ENCODE peak calls at places on chromosomes 5 and 9, in four cellular contexts. T is psoas muscle, P is PC-3, C is GM12878. J is an unnamed sample.

GRCh38 chr9:7094052-7094451 is 336.3 kb downstream of the KDM4C start:
- ATAC-seq in T (peak), P (peak), C (no peak), J (no peak)

GRCh38 chr9:34037626-34038025 is 11.1 kb downstream of the UBAP2 start:
- ATAC-seq in T (no peak), P (no peak), C (no peak), J (no peak)

GRCh38 chr5:150141544-150142188 is 14.0 kb downstream of the PDGFRB start:
- ATAC-seq in T (no peak), P (no peak), C (no peak), J (peak)

GRCh38 chr9:83062011-83062652 is 810 bp downstream of the RASEF start:
- ATAC-seq in T (no peak), P (peak), C (no peak), J (no peak)

GRCh38 chr5:81907012-81907411 is 64.8 kb upstream of the ATG10 start:
- ATAC-seq in T (no peak), P (no peak), C (no peak), J (no peak)

GRCh38 chr5:122195784-122196394 is 66.5 kb downstream of the ZNF474 start:
- ATAC-seq in T (no peak), P (peak), C (peak), J (peak)

GRCh38 chr9:98899399-98900056 is 44.2 kb upstream of the COL15A1 start:
- ATAC-seq in T (no peak), P (peak), C (no peak), J (no peak)

GRCh38 chr5:159508344-159508743 is 178.1 kb upstream of the IL12B start:
- ATAC-seq in T (no peak), P (no peak), C (no peak), J (no peak)

GRCh38 chr5:35878079-35878478 is 21.4 kb downstream of the IL7R start:
- ATAC-seq in T (no peak), P (no peak), C (no peak), J (no peak)

GRCh38 chr9:124320062-124320973 is 62.6 kb downstream of the NEK6 start:
- ATAC-seq in T (peak), P (peak), C (peak), J (peak)

GRCh38 chr9:113454914-113455761 is 8.4 kb upstream of the RGS3 start:
- ATAC-seq in T (peak), P (no peak), C (peak), J (peak)

GRCh38 chr5:62341783-62342475 is 35.9 kb downstream of the KIF2A start:
- ATAC-seq in T (no peak), P (no peak), C (peak), J (no peak)

GRCh38 chr9:85332487-85332886 is 409.3 kb downstream of the AGTPBP1 start:
- ATAC-seq in T (no peak), P (no peak), C (peak), J (no peak)

GRCh38 chr5:149658299-149658698 is 71.8 kb upstream of the PPARGC1B start:
- ATAC-seq in T (no peak), P (no peak), C (no peak), J (no peak)

GRCh38 chr9:133996531-133997520 is 4.7 kb upstream of the VAV2 start:
- ATAC-seq in T (no peak), P (no peak), C (no peak), J (no peak)

GRCh38 chr5:75262278-75262677 is 25.6 kb upstream of the ANKRD31 start:
- ATAC-seq in T (no peak), P (no peak), C (no peak), J (no peak)

GRCh38 chr5:10579537-10580521 is 16.0 kb downstream of the ANKRD33B start:
- ATAC-seq in T (no peak), P (no peak), C (peak), J (no peak)

J was measured in gastroesophageal sphincter.